ENCODE peak calls at places on chromosomes 11 and 22, in seven cellular contexts. R is Right ventricle myocardium superior; J is retina; Q is AG10803; M is AG09309; Z is T-helper 9 cell; E is activated CD4-positive, alpha-beta T cell treated with anti-CD3 and anti-CD28 coated beads, Interleukin-2, amount 50 U/mL, for 1 hour. U is an unnamed sample.

GRCh38 chr11:79329561-79329960 is 111.3 kb downstream of the TENM4 start:
- DNase-seq in Z (no peak), M (no peak), Q (no peak), E (no peak), R (no peak), J (no peak), U (no peak)

GRCh38 chr11:11416502-11416901 is 63.5 kb upstream of the CSNK2A3 start:
- DNase-seq in E (no peak), Z (no peak), Q (peak; percentile 77), J (no peak), R (no peak), M (no peak), U (no peak)

GRCh38 chr11:30333405-30333804 is 10.5 kb downstream of the ARL14EP start:
- DNase-seq in Z (no peak), J (no peak), M (no peak), E (no peak), Q (no peak), R (no peak), U (no peak)

GRCh38 chr22:39094717-39095389 is 2.2 kb upstream of the APOBEC3H start:
- DNase-seq in M (no peak), J (no peak), Z (no peak), R (no peak), E (no peak), Q (no peak), U (no peak)

GRCh38 chr11:47941907-47942558 is 38.3 kb upstream of the PTPRJ start:
- DNase-seq in M (no peak), E (no peak), R (no peak), Z (no peak), Q (no peak), J (peak; percentile 23), U (no peak)

GRCh38 chr22:27480487-27480886 is 321.1 kb downstream of the MN1 start:
- DNase-seq in Z (no peak), M (no peak), E (no peak), J (peak; percentile 84), R (no peak), Q (no peak), U (no peak)

GRCh38 chr11:111026241-111026640 is 219.3 kb upstream of the POU2AF2 start:
- DNase-seq in Q (no peak), E (no peak), Z (no peak), R (no peak), M (no peak), J (no peak), U (no peak)

GRCh38 chr11:125951731-125952130 is 5.9 kb downstream of the VSIG10L2 start:
- DNase-seq in R (no peak), E (no peak), Z (no peak), M (no peak), J (peak; percentile 31), Q (no peak), U (no peak)